ENCODE peak calls at places on chromosomes 16 and 17, in seven cellular contexts. One of them, this sample, is unnamed.

GRCh38 chr16:46746821-46747776 is 1.0 kb downstream of the MYLK3 start:
- DNase-seq in colonic mucosa: no peak
- DNase-seq in psoas muscle: peak; percentile 47
- DNase-seq in prostate gland: no peak
- DNase-seq in right atrium auricular region: no peak
- DNase-seq in fibroblast of lung: no peak
- DNase-seq in tibial artery: peak; percentile 58
- DNase-seq in this sample: no peak

GRCh38 chr16:54351171-54351570 is 64.6 kb upstream of the IRX3 start:
- DNase-seq in psoas muscle: no peak
- DNase-seq in prostate gland: no peak
- DNase-seq in fibroblast of lung: peak; percentile 40
- DNase-seq in right atrium auricular region: no peak
- DNase-seq in colonic mucosa: no peak
- DNase-seq in tibial artery: no peak
- DNase-seq in this sample: no peak

GRCh38 chr17:83195330-83196087 is 116.1 kb downstream of the METRNL start:
- DNase-seq in tibial artery: peak; percentile 97
- DNase-seq in colonic mucosa: no peak
- DNase-seq in fibroblast of lung: peak; percentile 38
- DNase-seq in psoas muscle: peak; percentile 65
- DNase-seq in prostate gland: peak; percentile 73
- DNase-seq in right atrium auricular region: no peak
- DNase-seq in this sample: peak; percentile 77

GRCh38 chr17:43784628-43785101 is 4.4 kb downstream of the CFAP97D1 start:
- DNase-seq in prostate gland: no peak
- DNase-seq in tibial artery: no peak
- DNase-seq in colonic mucosa: no peak
- DNase-seq in psoas muscle: no peak
- DNase-seq in fibroblast of lung: peak; percentile 87
- DNase-seq in right atrium auricular region: no peak
- DNase-seq in this sample: no peak

GRCh38 chr16:82848013-82848412 is 221.2 kb downstream of the CDH13 start:
- DNase-seq in tibial artery: no peak
- DNase-seq in psoas muscle: no peak
- DNase-seq in colonic mucosa: no peak
- DNase-seq in prostate gland: no peak
- DNase-seq in right atrium auricular region: no peak
- DNase-seq in fibroblast of lung: peak; percentile 17
- DNase-seq in this sample: no peak

GRCh38 chr17:57349533-57350227 is 93.4 kb downstream of the MSI2 start:
- DNase-seq in right atrium auricular region: no peak
- DNase-seq in psoas muscle: no peak
- DNase-seq in tibial artery: no peak
- DNase-seq in prostate gland: no peak
- DNase-seq in colonic mucosa: no peak
- DNase-seq in fibroblast of lung: no peak
- DNase-seq in this sample: no peak

GRCh38 chr16:67169642-67170167 is 633 bp upstream of the NOL3 start:
- DNase-seq in prostate gland: no peak
- DNase-seq in tibial artery: no peak
- DNase-seq in fibroblast of lung: peak; percentile 17
- DNase-seq in psoas muscle: no peak
- DNase-seq in colonic mucosa: peak; percentile 58
- DNase-seq in right atrium auricular region: no peak
- DNase-seq in this sample: no peak

GRCh38 chr17:79760197-79760906 is 17.6 kb upstream of the CBX2 start:
- DNase-seq in tibial artery: no peak
- DNase-seq in colonic mucosa: no peak
- DNase-seq in prostate gland: no peak
- DNase-seq in psoas muscle: no peak
- DNase-seq in fibroblast of lung: no peak
- DNase-seq in right atrium auricular region: no peak
- DNase-seq in this sample: no peak

GRCh38 chr16:66479661-66480264 is 52.7 kb downstream of the BEAN1 start:
- DNase-seq in colonic mucosa: no peak
- DNase-seq in tibial artery: peak; percentile 51
- DNase-seq in prostate gland: no peak
- DNase-seq in right atrium auricular region: no peak
- DNase-seq in fibroblast of lung: no peak
- DNase-seq in psoas muscle: no peak
- DNase-seq in this sample: no peak

GRCh38 chr17:49482144-49482817 is 12.8 kb upstream of the NGFR start:
- DNase-seq in right atrium auricular region: no peak
- DNase-seq in tibial artery: no peak
- DNase-seq in colonic mucosa: no peak
- DNase-seq in prostate gland: no peak
- DNase-seq in fibroblast of lung: no peak
- DNase-seq in psoas muscle: no peak
- DNase-seq in this sample: no peak

GRCh38 chr17:75478508-75478907 is 22.1 kb downstream of the TMEM94 start:
- DNase-seq in psoas muscle: no peak
- DNase-seq in right atrium auricular region: no peak
- DNase-seq in colonic mucosa: no peak
- DNase-seq in prostate gland: no peak
- DNase-seq in fibroblast of lung: peak; percentile 24
- DNase-seq in tibial artery: no peak
- DNase-seq in this sample: no peak

GRCh38 chr17:4559139-4559791 is 1.1 kb downstream of the GGT6 start:
- DNase-seq in tibial artery: no peak
- DNase-seq in colonic mucosa: peak; percentile 58
- DNase-seq in fibroblast of lung: no peak
- DNase-seq in prostate gland: no peak
- DNase-seq in psoas muscle: no peak
- DNase-seq in right atrium auricular region: no peak
- DNase-seq in this sample: peak; percentile 51

GRCh38 chr17:81387235-81388060 is 7.8 kb upstream of the BAHCC1 start:
- DNase-seq in right atrium auricular region: no peak
- DNase-seq in fibroblast of lung: peak; percentile 56
- DNase-seq in psoas muscle: no peak
- DNase-seq in colonic mucosa: peak; percentile 64
- DNase-seq in tibial artery: peak; percentile 65
- DNase-seq in prostate gland: peak; percentile 51
- DNase-seq in this sample: peak; percentile 53

GRCh38 chr17:2928294-2928890 is 132.2 kb downstream of the RAP1GAP2 start:
- DNase-seq in prostate gland: no peak
- DNase-seq in tibial artery: no peak
- DNase-seq in psoas muscle: no peak
- DNase-seq in right atrium auricular region: no peak
- DNase-seq in fibroblast of lung: no peak
- DNase-seq in colonic mucosa: no peak
- DNase-seq in this sample: peak; percentile 55

GRCh38 chr16:57036945-57037344 is 47.6 kb downstream of the NLRC5 start:
- DNase-seq in tibial artery: no peak
- DNase-seq in colonic mucosa: no peak
- DNase-seq in psoas muscle: no peak
- DNase-seq in prostate gland: no peak
- DNase-seq in right atrium auricular region: no peak
- DNase-seq in fibroblast of lung: no peak
- DNase-seq in this sample: no peak
- H3K4me1 ChIP-seq in tibial artery: no peaks in the 10 kb centered on the region
- H3K4me1 ChIP-seq in colonic mucosa: no peaks in the 10 kb centered on the region
- H3K4me1 ChIP-seq in psoas muscle: no peaks in the 10 kb centered on the region
- H3K4me1 ChIP-seq in prostate gland: no peaks in the 10 kb centered on the region
- H3K4me1 ChIP-seq in right atrium auricular region: no peaks in the 10 kb centered on the region
- H3K4me1 ChIP-seq in fibroblast of lung: peaks cover 8% of the 10 kb centered on the region
- H3K4me1 ChIP-seq in this sample: no peaks in the 10 kb centered on the region

GRCh38 chr16:86496262-86496928 is 13.9 kb upstream of the FOXF1 start:
- DNase-seq in right atrium auricular region: no peak
- DNase-seq in tibial artery: no peak
- DNase-seq in fibroblast of lung: no peak
- DNase-seq in colonic mucosa: no peak
- DNase-seq in prostate gland: no peak
- DNase-seq in psoas muscle: no peak
- DNase-seq in this sample: no peak
- H3K27ac ChIP-seq in right atrium auricular region: no peak overlapping the region
- H3K27ac ChIP-seq in tibial artery: no peak overlapping the region
- H3K27ac ChIP-seq in fibroblast of lung: no peak overlapping the region
- H3K27ac ChIP-seq in colonic mucosa: peak overlapping the region; percentile 91
- H3K27ac ChIP-seq in prostate gland: peak overlapping the region; percentile 80
- H3K27ac ChIP-seq in psoas muscle: no peak overlapping the region
- H3K27ac ChIP-seq in this sample: peak overlapping the region; percentile 98

GRCh38 chr17:45427181-45427835 is 5.4 kb downstream of the ARHGAP27 start:
- DNase-seq in tibial artery: no peak
- DNase-seq in right atrium auricular region: no peak
- DNase-seq in fibroblast of lung: no peak
- DNase-seq in psoas muscle: no peak
- DNase-seq in colonic mucosa: no peak
- DNase-seq in prostate gland: no peak
- DNase-seq in this sample: no peak

GRCh38 chr17:45426561-45426960 is 6.1 kb downstream of the ARHGAP27 start:
- DNase-seq in right atrium auricular region: no peak
- DNase-seq in psoas muscle: no peak
- DNase-seq in prostate gland: no peak
- DNase-seq in fibroblast of lung: no peak
- DNase-seq in tibial artery: no peak
- DNase-seq in colonic mucosa: no peak
- DNase-seq in this sample: no peak

GRCh38 chr17:45428954-45429337 is 3.7 kb downstream of the ARHGAP27 start:
- DNase-seq in colonic mucosa: no peak
- DNase-seq in right atrium auricular region: no peak
- DNase-seq in psoas muscle: no peak
- DNase-seq in tibial artery: no peak
- DNase-seq in fibroblast of lung: no peak
- DNase-seq in prostate gland: no peak
- DNase-seq in this sample: no peak

GRCh38 chr17:45429338-45430005 is 3.2 kb downstream of the ARHGAP27 start:
- DNase-seq in tibial artery: no peak
- DNase-seq in fibroblast of lung: no peak
- DNase-seq in right atrium auricular region: no peak
- DNase-seq in prostate gland: no peak
- DNase-seq in colonic mucosa: no peak
- DNase-seq in psoas muscle: no peak
- DNase-seq in this sample: peak; percentile 64

GRCh38 chr17:45428050-45428953 is 4.4 kb downstream of the ARHGAP27 start:
- DNase-seq in right atrium auricular region: peak; percentile 72
- DNase-seq in fibroblast of lung: peak; percentile 44
- DNase-seq in tibial artery: no peak
- DNase-seq in prostate gland: peak; percentile 77
- DNase-seq in colonic mucosa: peak; percentile 81
- DNase-seq in psoas muscle: peak; percentile 72
- DNase-seq in this sample: peak; percentile 86
- H3K4me1 ChIP-seq in right atrium auricular region: no peaks in the 10 kb centered on the region
- H3K4me1 ChIP-seq in fibroblast of lung: peaks cover 9% of the 10 kb centered on the region
- H3K4me1 ChIP-seq in tibial artery: peaks cover 63% of the 10 kb centered on the region
- H3K4me1 ChIP-seq in prostate gland: peaks cover 6% of the 10 kb centered on the region
- H3K4me1 ChIP-seq in colonic mucosa: peaks cover 16% of the 10 kb centered on the region
- H3K4me1 ChIP-seq in psoas muscle: peaks cover 22% of the 10 kb centered on the region
- H3K4me1 ChIP-seq in this sample: peaks cover 52% of the 10 kb centered on the region

GRCh38 chr17:78276499-78276898 is 45.1 kb downstream of the TMEM235 start:
- DNase-seq in right atrium auricular region: no peak
- DNase-seq in colonic mucosa: no peak
- DNase-seq in fibroblast of lung: no peak
- DNase-seq in tibial artery: no peak
- DNase-seq in psoas muscle: no peak
- DNase-seq in prostate gland: no peak
- DNase-seq in this sample: no peak
- H3K27ac ChIP-seq in right atrium auricular region: no peak overlapping the region
- H3K27ac ChIP-seq in colonic mucosa: no peak overlapping the region
- H3K27ac ChIP-seq in fibroblast of lung: no peak overlapping the region
- H3K27ac ChIP-seq in tibial artery: no peak overlapping the region
- H3K27ac ChIP-seq in psoas muscle: no peak overlapping the region
- H3K27ac ChIP-seq in prostate gland: no peak overlapping the region
- H3K27ac ChIP-seq in this sample: no peak overlapping the region

GRCh38 chr16:88784074-88784855 is 755 bp downstream of the PIEZO1 start:
- DNase-seq in fibroblast of lung: peak; percentile 75
- DNase-seq in colonic mucosa: peak; percentile 76
- DNase-seq in psoas muscle: peak; percentile 77
- DNase-seq in prostate gland: peak; percentile 71
- DNase-seq in tibial artery: peak; percentile 92
- DNase-seq in right atrium auricular region: peak; percentile 87
- DNase-seq in this sample: peak; percentile 66
- H3K4me1 ChIP-seq in fibroblast of lung: peaks cover 35% of the 10 kb centered on the region
- H3K4me1 ChIP-seq in colonic mucosa: peaks cover 7% of the 10 kb centered on the region
- H3K4me1 ChIP-seq in psoas muscle: peaks cover 14% of the 10 kb centered on the region
- H3K4me1 ChIP-seq in prostate gland: peaks cover 8% of the 10 kb centered on the region
- H3K4me1 ChIP-seq in tibial artery: peaks cover 55% of the 10 kb centered on the region
- H3K4me1 ChIP-seq in right atrium auricular region: no peaks in the 10 kb centered on the region
- H3K4me1 ChIP-seq in this sample: peaks cover 51% of the 10 kb centered on the region

GRCh38 chr17:38427160-38427949 is 909 bp upstream of the ARHGAP23 start:
- DNase-seq in right atrium auricular region: no peak
- DNase-seq in colonic mucosa: no peak
- DNase-seq in fibroblast of lung: no peak
- DNase-seq in tibial artery: no peak
- DNase-seq in psoas muscle: no peak
- DNase-seq in prostate gland: no peak
- DNase-seq in this sample: no peak
- H3K27ac ChIP-seq in right atrium auricular region: peak overlapping the region; percentile 97
- H3K27ac ChIP-seq in colonic mucosa: peak overlapping the region; percentile 20
- H3K27ac ChIP-seq in fibroblast of lung: peak overlapping the region; percentile 54
- H3K27ac ChIP-seq in tibial artery: peak overlapping the region; percentile 91
- H3K27ac ChIP-seq in psoas muscle: peak overlapping the region; percentile 91
- H3K27ac ChIP-seq in prostate gland: peak overlapping the region; percentile 86
- H3K27ac ChIP-seq in this sample: peak overlapping the region; percentile 94

GRCh38 chr17:40534431-40535189 is 30.7 kb downstream of the CCR7 start:
- DNase-seq in fibroblast of lung: no peak
- DNase-seq in colonic mucosa: no peak
- DNase-seq in psoas muscle: no peak
- DNase-seq in tibial artery: no peak
- DNase-seq in prostate gland: no peak
- DNase-seq in right atrium auricular region: no peak
- DNase-seq in this sample: no peak
- H3K4me1 ChIP-seq in fibroblast of lung: peaks cover 25% of the 10 kb centered on the region
- H3K4me1 ChIP-seq in colonic mucosa: peaks cover 6% of the 10 kb centered on the region
- H3K4me1 ChIP-seq in psoas muscle: peaks cover 34% of the 10 kb centered on the region
- H3K4me1 ChIP-seq in tibial artery: peaks cover 56% of the 10 kb centered on the region
- H3K4me1 ChIP-seq in prostate gland: peaks cover 10% of the 10 kb centered on the region
- H3K4me1 ChIP-seq in right atrium auricular region: no peaks in the 10 kb centered on the region
- H3K4me1 ChIP-seq in this sample: peaks cover 61% of the 10 kb centered on the region

This sample was measured in stomach.